ENCODE peak calls at places on chromosome 18, in nine cellular contexts. W, Z, H, L, U, M, C, R and A are unnamed samples.

GRCh38 chr18:75868031-75868430 is 440.5 kb upstream of the SMIM21 start:
- DNase-seq in W (no peak), Z (no peak), H (no peak), L (no peak), U (no peak), M (no peak), C (no peak), R (no peak), A (no peak)

GRCh38 chr18:35605686-35606417 is 24.3 kb downstream of the GALNT1 start:
- DNase-seq in W (no peak), Z (no peak), H (no peak), L (no peak), U (no peak), M (no peak), C (no peak), R (no peak), A (no peak)

GRCh38 chr18:78683191-78684010 is 296.2 kb upstream of the SALL3 start:
- DNase-seq in W (no peak), Z (no peak), H (no peak), L (no peak), U (no peak), M (no peak), C (no peak), R (no peak), A (no peak)

GRCh38 chr18:57915848-57916596 is 112.9 kb upstream of the ATP8B1 start:
- DNase-seq in W (no peak), Z (peak), H (no peak), L (peak), U (peak), M (no peak), C (peak), R (no peak), A (no peak)

GRCh38 chr18:8348051-8348450 is 261.2 kb upstream of the RAB12 start:
- DNase-seq in W (peak), Z (peak), H (no peak), L (no peak), U (no peak), M (no peak), C (no peak), R (no peak), A (no peak)

GRCh38 chr18:23924813-23925212 is 89.7 kb upstream of the TTC39C start:
- DNase-seq in W (no peak), Z (no peak), H (no peak), L (no peak), U (no peak), M (no peak), C (peak), R (no peak), A (peak)

GRCh38 chr18:13621886-13622619 is 104.3 kb downstream of the FAM210A start:
- DNase-seq in W (no peak), Z (no peak), H (no peak), L (no peak), U (no peak), M (no peak), C (no peak), R (no peak), A (no peak)

GRCh38 chr18:48328473-48329205 is 80.5 kb downstream of the ZBTB7C start:
- DNase-seq in W (no peak), Z (no peak), H (no peak), L (no peak), U (no peak), M (no peak), C (peak), R (no peak), A (peak)

GRCh38 chr18:22913861-22914260 is 19.3 kb upstream of the RBBP8 start:
- DNase-seq in W (peak), Z (peak), H (peak), L (no peak), U (no peak), M (no peak), C (no peak), R (peak), A (no peak)